ENCODE peak calls at places on chromosomes 3 and 15, in six cellular contexts. J is EH, O is cardiac fibroblast, S is ELR, Y is NCI-H2107, K is amniotic stem cell. H is an unnamed sample.

GRCh38 chr15:74964794-74965193 is 8.2 kb upstream of the RPP25 start:
- DNase-seq in S (peak; percentile 77), J (peak; percentile 65), K (no peak), O (peak; percentile 75), Y (no peak), H (no peak)

GRCh38 chr3:173396191-173397041 is 1.1 kb upstream of the NLGN1 start:
- DNase-seq in K (no peak), S (peak; percentile 25), Y (peak; percentile 11), O (peak; percentile 11), J (peak; percentile 31), H (no peak)

GRCh38 chr3:10970306-10970979 is 22.1 kb upstream of the SLC6A1 start:
- DNase-seq in O (no peak), J (no peak), S (no peak), Y (no peak), K (no peak), H (no peak)

GRCh38 chr15:66872394-66872793 is 170.4 kb downstream of the SMAD6 start:
- DNase-seq in K (no peak), O (no peak), Y (no peak), S (no peak), J (peak; percentile 55), H (no peak)

GRCh38 chr3:127071597-127072001 is 88.7 kb downstream of the PLXNA1 start:
- DNase-seq in J (no peak), O (no peak), S (no peak), K (no peak), Y (no peak), H (no peak)

GRCh38 chr15:83436513-83437158 is 10.5 kb upstream of the SH3GL3 start:
- DNase-seq in J (peak; percentile 54), Y (no peak), S (peak; percentile 75), K (peak; percentile 40), O (peak; percentile 75), H (no peak)

GRCh38 chr3:138124188-138124587 is 8.0 kb downstream of the A4GNT start:
- DNase-seq in O (no peak), K (no peak), J (no peak), S (no peak), Y (no peak), H (no peak)

GRCh38 chr15:29570121-29570930 is 251.9 kb downstream of the TJP1 start:
- DNase-seq in Y (no peak), S (no peak), O (no peak), K (no peak), J (peak; percentile 11), H (peak; percentile 4)

GRCh38 chr15:38768970-38769369 is 204.4 kb upstream of the RASGRP1 start:
- DNase-seq in Y (no peak), S (peak; percentile 30), K (no peak), O (peak; percentile 59), J (peak; percentile 62), H (no peak)

GRCh38 chr3:109804697-109805096 is 467.4 kb upstream of the DPPA4 start:
- DNase-seq in J (no peak), S (no peak), O (no peak), Y (no peak), K (no peak), H (no peak)